ENCODE peak calls at places on chromosomes 13 and 19, in five cellular contexts. One of them, this sample, is unnamed.

GRCh38 chr13:85666356-85666755 is 132.9 kb downstream of the SLITRK6 start:
- DNase-seq in lung: no peak
- DNase-seq in tibial nerve: no peak
- DNase-seq in Peyer's patch: no peak
- DNase-seq in CD8-positive, alpha-beta memory T cell: no peak
- DNase-seq in this sample: no peak

GRCh38 chr13:109408596-109409382 is 377.6 kb downstream of the IRS2 start:
- DNase-seq in Peyer's patch: no peak
- DNase-seq in CD8-positive, alpha-beta memory T cell: no peak
- DNase-seq in lung: no peak
- DNase-seq in tibial nerve: no peak
- DNase-seq in this sample: peak; percentile 81

GRCh38 chr19:57559008-57559403 is 657 bp downstream of the ZNF550 start:
- DNase-seq in lung: no peak
- DNase-seq in Peyer's patch: no peak
- DNase-seq in tibial nerve: no peak
- DNase-seq in CD8-positive, alpha-beta memory T cell: peak; percentile 27
- DNase-seq in this sample: no peak

GRCh38 chr19:47253467-47253881 is 2.9 kb upstream of the CCDC9 start:
- DNase-seq in lung: no peak
- DNase-seq in Peyer's patch: no peak
- DNase-seq in CD8-positive, alpha-beta memory T cell: no peak
- DNase-seq in tibial nerve: no peak
- DNase-seq in this sample: no peak

GRCh38 chr13:65540064-65540635 is 1690.0 kb downstream of the PCDH9 start:
- DNase-seq in Peyer's patch: no peak
- DNase-seq in CD8-positive, alpha-beta memory T cell: no peak
- DNase-seq in tibial nerve: no peak
- DNase-seq in lung: no peak
- DNase-seq in this sample: no peak

GRCh38 chr19:28126499-28126898 is 1086.5 kb downstream of the UQCRFS1 start:
- DNase-seq in tibial nerve: no peak
- DNase-seq in CD8-positive, alpha-beta memory T cell: no peak
- DNase-seq in lung: no peak
- DNase-seq in Peyer's patch: no peak
- DNase-seq in this sample: peak; percentile 29

GRCh38 chr13:38641164-38641948 is 45.5 kb upstream of the FREM2 start:
- DNase-seq in tibial nerve: no peak
- DNase-seq in CD8-positive, alpha-beta memory T cell: no peak
- DNase-seq in Peyer's patch: no peak
- DNase-seq in lung: no peak
- DNase-seq in this sample: no peak

GRCh38 chr19:13846533-13847032 is 30.4 kb upstream of the NANOS3 start:
- DNase-seq in CD8-positive, alpha-beta memory T cell: peak; percentile 99
- DNase-seq in Peyer's patch: peak; percentile 96
- DNase-seq in lung: peak; percentile 87
- DNase-seq in tibial nerve: peak; percentile 60
- DNase-seq in this sample: no peak

GRCh38 chr19:46825731-46826055 is 25.0 kb downstream of the AP2S1 start:
- DNase-seq in tibial nerve: no peak
- DNase-seq in CD8-positive, alpha-beta memory T cell: no peak
- DNase-seq in lung: no peak
- DNase-seq in Peyer's patch: no peak
- DNase-seq in this sample: no peak

GRCh38 chr19:46347985-46348384 is 1.1 kb downstream of the PPP5C start:
- DNase-seq in Peyer's patch: no peak
- DNase-seq in lung: no peak
- DNase-seq in tibial nerve: no peak
- DNase-seq in CD8-positive, alpha-beta memory T cell: no peak
- DNase-seq in this sample: no peak

GRCh38 chr19:38263696-38264485 is 482 bp upstream of the SPINT2 start:
- DNase-seq in tibial nerve: no peak
- DNase-seq in CD8-positive, alpha-beta memory T cell: peak; percentile 82
- DNase-seq in lung: peak; percentile 91
- DNase-seq in Peyer's patch: peak; percentile 95
- DNase-seq in this sample: no peak

GRCh38 chr19:4174895-4175668 is 7.3 kb downstream of the SIRT6 start:
- DNase-seq in CD8-positive, alpha-beta memory T cell: no peak
- DNase-seq in lung: no peak
- DNase-seq in tibial nerve: no peak
- DNase-seq in Peyer's patch: no peak
- DNase-seq in this sample: no peak

GRCh38 chr19:49427855-49428546 is 2.8 kb downstream of the GFY start:
- DNase-seq in lung: no peak
- DNase-seq in tibial nerve: no peak
- DNase-seq in Peyer's patch: no peak
- DNase-seq in CD8-positive, alpha-beta memory T cell: no peak
- DNase-seq in this sample: no peak

GRCh38 chr13:113756441-113757097 is 2.5 kb upstream of the TMEM255B start:
- DNase-seq in lung: no peak
- DNase-seq in Peyer's patch: peak; percentile 27
- DNase-seq in tibial nerve: no peak
- DNase-seq in CD8-positive, alpha-beta memory T cell: no peak
- DNase-seq in this sample: no peak

GRCh38 chr13:42350141-42350540 is 78.2 kb downstream of the AKAP11 start:
- DNase-seq in lung: no peak
- DNase-seq in tibial nerve: no peak
- DNase-seq in Peyer's patch: no peak
- DNase-seq in CD8-positive, alpha-beta memory T cell: no peak
- DNase-seq in this sample: peak; percentile 39

GRCh38 chr19:35404879-35405622 is 34.2 kb downstream of the GPR42 start:
- DNase-seq in CD8-positive, alpha-beta memory T cell: no peak
- DNase-seq in tibial nerve: no peak
- DNase-seq in Peyer's patch: peak; percentile 63
- DNase-seq in lung: no peak
- DNase-seq in this sample: no peak

GRCh38 chr13:78650725-78651083 is 8.3 kb downstream of the OBI1 start:
- DNase-seq in Peyer's patch: no peak
- DNase-seq in lung: no peak
- DNase-seq in tibial nerve: no peak
- DNase-seq in CD8-positive, alpha-beta memory T cell: no peak
- DNase-seq in this sample: no peak

GRCh38 chr13:24718192-24718965 is 38.2 kb downstream of the ATP12A start:
- DNase-seq in Peyer's patch: no peak
- DNase-seq in CD8-positive, alpha-beta memory T cell: no peak
- DNase-seq in lung: no peak
- DNase-seq in tibial nerve: no peak
- DNase-seq in this sample: no peak

GRCh38 chr19:36771275-36772231 is 1.1 kb downstream of the ZNF850 start:
- DNase-seq in CD8-positive, alpha-beta memory T cell: no peak
- DNase-seq in tibial nerve: no peak
- DNase-seq in Peyer's patch: peak; percentile 62
- DNase-seq in lung: peak; percentile 53
- DNase-seq in this sample: peak; percentile 91

GRCh38 chr13:102571075-102571474 is 25.7 kb upstream of the TPP2 start:
- DNase-seq in tibial nerve: no peak
- DNase-seq in lung: no peak
- DNase-seq in Peyer's patch: no peak
- DNase-seq in CD8-positive, alpha-beta memory T cell: no peak
- DNase-seq in this sample: no peak

GRCh38 chr19:8576273-8576993 is 809 bp downstream of the MYO1F start:
- DNase-seq in Peyer's patch: peak; percentile 69
- DNase-seq in lung: peak; percentile 40
- DNase-seq in CD8-positive, alpha-beta memory T cell: peak; percentile 29
- DNase-seq in tibial nerve: no peak
- DNase-seq in this sample: no peak

GRCh38 chr19:43465468-43466120 is at the start of gene LYPD3:
- DNase-seq in CD8-positive, alpha-beta memory T cell: no peak
- DNase-seq in tibial nerve: no peak
- DNase-seq in lung: peak; percentile 38
- DNase-seq in Peyer's patch: peak; percentile 63
- DNase-seq in this sample: no peak

GRCh38 chr19:45884682-45885555 is 1.0 kb downstream of the IRF2BP1 start:
- DNase-seq in CD8-positive, alpha-beta memory T cell: peak; percentile 25
- DNase-seq in Peyer's patch: no peak
- DNase-seq in lung: no peak
- DNase-seq in tibial nerve: no peak
- DNase-seq in this sample: no peak

GRCh38 chr19:11031421-11032070 is 57.7 kb upstream of the LDLR start:
- DNase-seq in CD8-positive, alpha-beta memory T cell: no peak
- DNase-seq in Peyer's patch: no peak
- DNase-seq in lung: no peak
- DNase-seq in tibial nerve: no peak
- DNase-seq in this sample: no peak

GRCh38 chr19:11034449-11035213 is 54.6 kb upstream of the LDLR start:
- DNase-seq in CD8-positive, alpha-beta memory T cell: no peak
- DNase-seq in lung: no peak
- DNase-seq in Peyer's patch: no peak
- DNase-seq in tibial nerve: no peak
- DNase-seq in this sample: no peak

GRCh38 chr19:11035441-11036377 is 53.6 kb upstream of the LDLR start:
- DNase-seq in Peyer's patch: peak; percentile 97
- DNase-seq in CD8-positive, alpha-beta memory T cell: peak; percentile 67
- DNase-seq in lung: peak; percentile 93
- DNase-seq in tibial nerve: peak; percentile 90
- DNase-seq in this sample: peak; percentile 95

GRCh38 chr19:11033763-11034162 is 55.5 kb upstream of the LDLR start:
- DNase-seq in lung: no peak
- DNase-seq in tibial nerve: no peak
- DNase-seq in Peyer's patch: no peak
- DNase-seq in CD8-positive, alpha-beta memory T cell: no peak
- DNase-seq in this sample: no peak

DNA sequence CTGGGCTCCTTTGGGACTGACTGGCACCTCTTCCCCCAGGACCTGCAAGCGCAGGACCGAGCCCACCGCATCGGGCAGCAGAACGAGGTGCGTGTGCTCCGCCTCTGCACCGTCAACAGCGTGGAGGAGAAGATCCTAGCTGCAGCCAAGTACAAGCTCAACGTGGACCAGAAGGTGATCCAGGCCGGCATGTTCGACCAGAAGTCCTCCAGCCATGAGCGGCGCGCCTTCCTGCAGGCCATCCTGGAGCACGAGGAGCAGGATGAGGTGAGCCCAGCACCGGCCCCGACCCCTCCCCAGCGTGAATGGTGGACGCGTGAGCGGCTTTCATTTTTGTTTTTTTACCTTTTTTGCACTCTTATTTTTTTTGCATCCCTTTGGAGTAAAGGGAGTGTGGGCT is 56.0 kb upstream of the LDLR start:
- DNase-seq in Peyer's patch: no peak
- DNase-seq in lung: no peak
- DNase-seq in CD8-positive, alpha-beta memory T cell: no peak
- DNase-seq in tibial nerve: no peak
- DNase-seq in this sample: no peak
- H3K36me3 ChIP-seq in Peyer's patch: peaks cover 92% of the 10 kb centered on the region
- H3K36me3 ChIP-seq in lung: peaks cover 16% of the 10 kb centered on the region
- H3K36me3 ChIP-seq in CD8-positive, alpha-beta memory T cell: peaks cover 28% of the 10 kb centered on the region
- H3K36me3 ChIP-seq in tibial nerve: peaks cover 31% of the 10 kb centered on the region
- H3K36me3 ChIP-seq in this sample: peaks cover 55% of the 10 kb centered on the region

DNA sequence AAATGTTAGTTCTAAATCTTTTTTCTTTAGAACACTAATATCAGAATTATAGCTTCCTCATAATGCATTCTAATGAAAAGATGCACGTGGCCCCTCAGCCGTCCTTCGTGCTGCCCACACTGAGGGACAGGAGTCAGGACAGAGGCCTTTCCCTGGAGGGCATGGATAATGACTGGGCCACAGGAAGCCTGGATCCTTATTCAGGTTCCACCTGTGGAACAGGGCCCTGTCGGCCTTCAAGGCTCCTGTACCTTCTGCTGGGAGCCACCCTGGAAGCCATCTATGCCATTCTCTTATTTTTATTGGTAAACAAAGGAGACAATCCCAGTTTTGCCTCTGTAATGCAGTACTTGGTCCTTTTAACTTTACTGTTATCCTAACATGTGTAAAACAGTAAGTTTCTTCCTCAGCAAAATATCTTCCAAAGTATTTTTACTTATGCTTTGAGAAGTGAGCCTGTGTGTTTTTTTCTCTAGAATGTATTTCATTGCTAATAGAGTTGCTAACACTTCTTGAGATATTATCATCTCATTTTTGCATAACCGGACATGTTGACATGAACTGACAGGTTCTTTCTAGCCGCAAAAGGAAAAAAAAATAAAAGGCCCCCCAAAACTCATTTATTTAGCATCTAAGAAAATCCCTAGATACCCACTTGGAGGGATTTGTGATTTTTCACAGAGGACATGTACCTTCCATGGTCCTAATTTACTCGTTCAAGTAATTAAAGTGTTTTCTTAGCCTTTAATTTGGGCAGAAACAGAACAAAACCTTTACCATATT is 6.0 kb downstream of the GPR183 start:
- DNase-seq in Peyer's patch: no peak
- DNase-seq in lung: no peak
- DNase-seq in tibial nerve: no peak
- DNase-seq in CD8-positive, alpha-beta memory T cell: no peak
- DNase-seq in this sample: no peak
- H3K36me3 ChIP-seq in Peyer's patch: no peaks in the 10 kb centered on the region
- H3K36me3 ChIP-seq in lung: no peaks in the 10 kb centered on the region
- H3K36me3 ChIP-seq in tibial nerve: no peaks in the 10 kb centered on the region
- H3K36me3 ChIP-seq in CD8-positive, alpha-beta memory T cell: no peaks in the 10 kb centered on the region
- H3K36me3 ChIP-seq in this sample: no peaks in the 10 kb centered on the region

GRCh38 chr13:110447058-110447511 is 114.4 kb downstream of the RAB20 start:
- DNase-seq in tibial nerve: no peak
- DNase-seq in lung: no peak
- DNase-seq in Peyer's patch: no peak
- DNase-seq in CD8-positive, alpha-beta memory T cell: no peak
- DNase-seq in this sample: no peak

GRCh38 chr13:110447801-110448200 is 113.7 kb downstream of the RAB20 start:
- DNase-seq in tibial nerve: no peak
- DNase-seq in CD8-positive, alpha-beta memory T cell: no peak
- DNase-seq in lung: no peak
- DNase-seq in Peyer's patch: no peak
- DNase-seq in this sample: no peak

GRCh38 chr13:110445722-110446569 is 115.6 kb downstream of the RAB20 start:
- DNase-seq in CD8-positive, alpha-beta memory T cell: no peak
- DNase-seq in lung: no peak
- DNase-seq in Peyer's patch: no peak
- DNase-seq in tibial nerve: no peak
- DNase-seq in this sample: no peak

GRCh38 chr13:110445183-110445582 is 116.3 kb downstream of the RAB20 start:
- DNase-seq in CD8-positive, alpha-beta memory T cell: no peak
- DNase-seq in lung: no peak
- DNase-seq in Peyer's patch: peak; percentile 66
- DNase-seq in tibial nerve: no peak
- DNase-seq in this sample: no peak

GRCh38 chr13:110446570-110446880 is 115.0 kb downstream of the RAB20 start:
- DNase-seq in Peyer's patch: no peak
- DNase-seq in tibial nerve: no peak
- DNase-seq in CD8-positive, alpha-beta memory T cell: no peak
- DNase-seq in lung: no peak
- DNase-seq in this sample: no peak
- H3K36me3 ChIP-seq in Peyer's patch: peaks cover 21% of the 10 kb centered on the region
- H3K36me3 ChIP-seq in tibial nerve: no peaks in the 10 kb centered on the region
- H3K36me3 ChIP-seq in CD8-positive, alpha-beta memory T cell: no peaks in the 10 kb centered on the region
- H3K36me3 ChIP-seq in lung: peaks cover 27% of the 10 kb centered on the region
- H3K36me3 ChIP-seq in this sample: peaks cover 91% of the 10 kb centered on the region

DNA sequence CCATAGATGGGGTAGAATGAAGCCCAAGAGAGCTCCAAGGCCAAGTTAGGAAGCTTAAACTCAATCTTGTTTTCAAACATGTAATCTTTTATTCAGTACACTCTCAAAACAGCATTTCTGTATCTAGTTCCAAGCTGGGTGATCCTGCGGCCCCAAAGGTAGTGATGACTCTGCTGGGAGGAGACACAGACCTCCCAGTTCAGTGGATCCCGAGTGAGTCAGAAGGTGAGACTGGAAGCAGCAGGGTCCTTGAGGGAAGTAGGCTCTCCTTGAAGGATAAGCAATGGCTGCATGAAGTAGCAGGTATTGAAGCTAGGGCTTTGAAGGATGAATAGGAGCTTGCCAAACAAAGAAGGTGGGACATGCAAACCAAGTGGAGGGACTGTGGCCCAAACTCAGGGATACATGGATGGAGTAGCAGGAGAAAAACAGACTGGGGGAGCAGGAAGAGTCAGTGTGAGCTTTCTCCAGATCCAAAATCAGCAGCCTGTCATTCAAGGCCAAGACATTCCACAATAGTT is 9.6 kb downstream of the TINCR start:
- DNase-seq in lung: no peak
- DNase-seq in tibial nerve: no peak
- DNase-seq in CD8-positive, alpha-beta memory T cell: no peak
- DNase-seq in Peyer's patch: no peak
- DNase-seq in this sample: no peak
- H3K36me3 ChIP-seq in lung: no peaks in the 10 kb centered on the region
- H3K36me3 ChIP-seq in tibial nerve: no peaks in the 10 kb centered on the region
- H3K36me3 ChIP-seq in CD8-positive, alpha-beta memory T cell: no peaks in the 10 kb centered on the region
- H3K36me3 ChIP-seq in Peyer's patch: no peaks in the 10 kb centered on the region
- H3K36me3 ChIP-seq in this sample: no peaks in the 10 kb centered on the region

This sample was measured in esophagus muscularis mucosa.